ENCODE peak calls at places on chromosomes 11 and 22, in four cellular contexts. One of them, this sample, is unnamed.

GRCh38 chr11:126172596-126173038 is 38.8 kb downstream of the RPUSD4 start:
- DNase-seq in pulmonary artery endothelial cell: no peak
- DNase-seq in NCI-H1436: no peak
- DNase-seq in left ventricle myocardium superior: peak; percentile 13
- DNase-seq in this sample: no peak

GRCh38 chr11:100908746-100909145 is 220.9 kb downstream of the PGR start:
- DNase-seq in pulmonary artery endothelial cell: no peak
- DNase-seq in NCI-H1436: no peak
- DNase-seq in left ventricle myocardium superior: no peak
- DNase-seq in this sample: no peak

GRCh38 chr11:68282141-68282860 is 10.5 kb upstream of the C11orf24 start:
- DNase-seq in pulmonary artery endothelial cell: no peak
- DNase-seq in NCI-H1436: no peak
- DNase-seq in left ventricle myocardium superior: no peak
- DNase-seq in this sample: no peak

GRCh38 chr22:47146391-47146790 is 383.9 kb downstream of the TBC1D22A start:
- DNase-seq in pulmonary artery endothelial cell: no peak
- DNase-seq in NCI-H1436: no peak
- DNase-seq in left ventricle myocardium superior: no peak
- DNase-seq in this sample: no peak

GRCh38 chr22:33699176-33699575 is 221.1 kb downstream of the LARGE1 start:
- DNase-seq in pulmonary artery endothelial cell: no peak
- DNase-seq in NCI-H1436: no peak
- DNase-seq in left ventricle myocardium superior: no peak
- DNase-seq in this sample: no peak

GRCh38 chr11:74255741-74256369 is 55.6 kb downstream of the P4HA3 start:
- DNase-seq in pulmonary artery endothelial cell: peak; percentile 15
- DNase-seq in NCI-H1436: peak; percentile 63
- DNase-seq in left ventricle myocardium superior: peak; percentile 32
- DNase-seq in this sample: peak; percentile 47

GRCh38 chr11:23730307-23730998 is 766.4 kb upstream of the LUZP2 start:
- DNase-seq in pulmonary artery endothelial cell: no peak
- DNase-seq in NCI-H1436: no peak
- DNase-seq in left ventricle myocardium superior: no peak
- DNase-seq in this sample: no peak

GRCh38 chr11:65428578-65429068 is 6.0 kb downstream of the NEAT1 start:
- DNase-seq in pulmonary artery endothelial cell: no peak
- DNase-seq in NCI-H1436: no peak
- DNase-seq in left ventricle myocardium superior: no peak
- DNase-seq in this sample: no peak

GRCh38 chr11:32892355-32893090 is at the start of gene QSER1:
- DNase-seq in pulmonary artery endothelial cell: no peak
- DNase-seq in NCI-H1436: peak; percentile 64
- DNase-seq in left ventricle myocardium superior: peak; percentile 84
- DNase-seq in this sample: peak; percentile 43

GRCh38 chr11:124892131-124892530 is 5.5 kb downstream of the ROBO4 start:
- DNase-seq in pulmonary artery endothelial cell: no peak
- DNase-seq in NCI-H1436: no peak
- DNase-seq in left ventricle myocardium superior: no peak
- DNase-seq in this sample: no peak

GRCh38 chr22:47194476-47195155 is 432.2 kb downstream of the TBC1D22A start:
- DNase-seq in pulmonary artery endothelial cell: no peak
- DNase-seq in NCI-H1436: no peak
- DNase-seq in left ventricle myocardium superior: no peak
- DNase-seq in this sample: no peak

GRCh38 chr11:73157141-73158010 is 15.3 kb upstream of the FCHSD2 start:
- DNase-seq in pulmonary artery endothelial cell: no peak
- DNase-seq in NCI-H1436: no peak
- DNase-seq in left ventricle myocardium superior: peak; percentile 77
- DNase-seq in this sample: no peak

GRCh38 chr11:94926698-94927237 is 46.6 kb downstream of the CWC15 start:
- DNase-seq in pulmonary artery endothelial cell: peak; percentile 93
- DNase-seq in NCI-H1436: no peak
- DNase-seq in left ventricle myocardium superior: peak; percentile 86
- DNase-seq in this sample: peak; percentile 87

GRCh38 chr22:48581206-48581766 is 1246.4 kb downstream of the BRD1 start:
- DNase-seq in pulmonary artery endothelial cell: no peak
- DNase-seq in NCI-H1436: no peak
- DNase-seq in left ventricle myocardium superior: peak; percentile 5
- DNase-seq in this sample: no peak

GRCh38 chr11:4991066-4991465 is 3.6 kb upstream of the OR51L1 start:
- DNase-seq in pulmonary artery endothelial cell: no peak
- DNase-seq in NCI-H1436: no peak
- DNase-seq in left ventricle myocardium superior: no peak
- DNase-seq in this sample: no peak

GRCh38 chr11:74257934-74258553 is 53.4 kb downstream of the P4HA3 start:
- DNase-seq in pulmonary artery endothelial cell: no peak
- DNase-seq in NCI-H1436: no peak
- DNase-seq in left ventricle myocardium superior: peak; percentile 53
- DNase-seq in this sample: no peak

GRCh38 chr11:2534131-2534956 is 89.5 kb downstream of the KCNQ1 start:
- DNase-seq in pulmonary artery endothelial cell: no peak
- DNase-seq in NCI-H1436: no peak
- DNase-seq in left ventricle myocardium superior: peak; percentile 37
- DNase-seq in this sample: no peak

GRCh38 chr22:46931881-46932280 is 169.4 kb downstream of the TBC1D22A start:
- DNase-seq in pulmonary artery endothelial cell: no peak
- DNase-seq in NCI-H1436: no peak
- DNase-seq in left ventricle myocardium superior: no peak
- DNase-seq in this sample: no peak

GRCh38 chr22:48316876-48317250 is 1510.8 kb downstream of the BRD1 start:
- DNase-seq in pulmonary artery endothelial cell: no peak
- DNase-seq in NCI-H1436: no peak
- DNase-seq in left ventricle myocardium superior: no peak
- DNase-seq in this sample: no peak

GRCh38 chr11:45646275-45646970 is 19.0 kb downstream of the CHST1 start:
- DNase-seq in pulmonary artery endothelial cell: no peak
- DNase-seq in NCI-H1436: no peak
- DNase-seq in left ventricle myocardium superior: no peak
- DNase-seq in this sample: no peak

GRCh38 chr11:6705905-6706535 is 22.9 kb upstream of the MRPL17 start:
- DNase-seq in pulmonary artery endothelial cell: no peak
- DNase-seq in NCI-H1436: peak; percentile 40
- DNase-seq in left ventricle myocardium superior: no peak
- DNase-seq in this sample: no peak

GRCh38 chr11:96424693-96425092 is 34.9 kb downstream of the JRKL start:
- DNase-seq in pulmonary artery endothelial cell: no peak
- DNase-seq in NCI-H1436: no peak
- DNase-seq in left ventricle myocardium superior: no peak
- DNase-seq in this sample: peak; percentile 79

GRCh38 chr22:19805821-19806212 is 45.2 kb downstream of the TBX1 start:
- DNase-seq in pulmonary artery endothelial cell: no peak
- DNase-seq in NCI-H1436: no peak
- DNase-seq in left ventricle myocardium superior: peak; percentile 17
- DNase-seq in this sample: no peak

GRCh38 chr11:79018371-79018849 is 422.4 kb downstream of the TENM4 start:
- DNase-seq in pulmonary artery endothelial cell: peak; percentile 89
- DNase-seq in NCI-H1436: no peak
- DNase-seq in left ventricle myocardium superior: no peak
- DNase-seq in this sample: no peak

GRCh38 chr11:112343368-112344039 is 82.8 kb upstream of the PLET1 start:
- DNase-seq in pulmonary artery endothelial cell: peak; percentile 20
- DNase-seq in NCI-H1436: peak; percentile 24
- DNase-seq in left ventricle myocardium superior: no peak
- DNase-seq in this sample: no peak

GRCh38 chr11:118820412-118821357 is 29.7 kb upstream of the DDX6 start:
- DNase-seq in pulmonary artery endothelial cell: no peak
- DNase-seq in NCI-H1436: no peak
- DNase-seq in left ventricle myocardium superior: peak; percentile 86
- DNase-seq in this sample: no peak

GRCh38 chr11:29263971-29264682 is 752.7 kb downstream of the KCNA4 start:
- DNase-seq in pulmonary artery endothelial cell: no peak
- DNase-seq in NCI-H1436: no peak
- DNase-seq in left ventricle myocardium superior: no peak
- DNase-seq in this sample: no peak

GRCh38 chr11:42407379-42407778 is 904.4 kb upstream of the API5 start:
- DNase-seq in pulmonary artery endothelial cell: no peak
- DNase-seq in NCI-H1436: peak; percentile 71
- DNase-seq in left ventricle myocardium superior: no peak
- DNase-seq in this sample: no peak

GRCh38 chr11:113193894-113194293 is 120.5 kb upstream of the TTC12 start:
- DNase-seq in pulmonary artery endothelial cell: no peak
- DNase-seq in NCI-H1436: no peak
- DNase-seq in left ventricle myocardium superior: peak; percentile 75
- DNase-seq in this sample: no peak

GRCh38 chr22:42848941-42849340 is 8.1 kb downstream of the ARFGAP3 start:
- DNase-seq in pulmonary artery endothelial cell: no peak
- DNase-seq in NCI-H1436: no peak
- DNase-seq in left ventricle myocardium superior: no peak
- DNase-seq in this sample: no peak

GRCh38 chr11:64186205-64187165 is 514 bp downstream of the STIP1 start:
- DNase-seq in pulmonary artery endothelial cell: no peak
- DNase-seq in NCI-H1436: no peak
- DNase-seq in left ventricle myocardium superior: no peak
- DNase-seq in this sample: no peak

GRCh38 chr11:61333638-61334433 is 808 bp downstream of the TKFC start:
- DNase-seq in pulmonary artery endothelial cell: no peak
- DNase-seq in NCI-H1436: no peak
- DNase-seq in left ventricle myocardium superior: no peak
- DNase-seq in this sample: no peak

GRCh38 chr11:86938900-86939880 is 16.0 kb downstream of the FZD4 start:
- DNase-seq in pulmonary artery endothelial cell: no peak
- DNase-seq in NCI-H1436: peak; percentile 31
- DNase-seq in left ventricle myocardium superior: no peak
- DNase-seq in this sample: peak; percentile 76

GRCh38 chr22:38760477-38761201 is 4.8 kb upstream of the SUN2 start:
- DNase-seq in pulmonary artery endothelial cell: no peak
- DNase-seq in NCI-H1436: peak; percentile 81
- DNase-seq in left ventricle myocardium superior: no peak
- DNase-seq in this sample: no peak